ENCODE peak calls at places on chromosomes 12 and 14, in four cellular contexts. One of them, this sample, is unnamed.

GRCh38 chr14:21219561-21220111 is 49.6 kb downstream of the HNRNPC start:
- DNase-seq in colonic mucosa: no peak
- DNase-seq in dorsolateral prefrontal cortex: no peak
- DNase-seq in left ventricle myocardium inferior: no peak
- DNase-seq in this sample: no peak

GRCh38 chr14:34920339-34920738 is 45.2 kb upstream of the BAZ1A start:
- DNase-seq in dorsolateral prefrontal cortex: no peak
- DNase-seq in left ventricle myocardium inferior: no peak
- DNase-seq in colonic mucosa: no peak
- DNase-seq in this sample: no peak

GRCh38 chr12:125515887-125516286 is 450.7 kb downstream of the AACS start:
- DNase-seq in colonic mucosa: no peak
- DNase-seq in dorsolateral prefrontal cortex: no peak
- DNase-seq in left ventricle myocardium inferior: no peak
- DNase-seq in this sample: no peak

GRCh38 chr14:68884031-68885030 is 91.5 kb upstream of the ZFP36L1 start:
- DNase-seq in colonic mucosa: no peak
- DNase-seq in dorsolateral prefrontal cortex: peak
- DNase-seq in left ventricle myocardium inferior: peak
- DNase-seq in this sample: no peak

GRCh38 chr12:47739959-47740358 is 14.7 kb upstream of the ENDOU start:
- DNase-seq in dorsolateral prefrontal cortex: no peak
- DNase-seq in left ventricle myocardium inferior: peak
- DNase-seq in colonic mucosa: peak
- DNase-seq in this sample: no peak

GRCh38 chr12:106840217-106840616 is 65.7 kb downstream of the RIC8B start:
- DNase-seq in dorsolateral prefrontal cortex: no peak
- DNase-seq in colonic mucosa: no peak
- DNase-seq in left ventricle myocardium inferior: no peak
- DNase-seq in this sample: no peak

GRCh38 chr14:31781578-31781977 is 220.4 kb downstream of the NUBPL start:
- DNase-seq in dorsolateral prefrontal cortex: no peak
- DNase-seq in colonic mucosa: no peak
- DNase-seq in left ventricle myocardium inferior: no peak
- DNase-seq in this sample: no peak

GRCh38 chr14:57897148-57897547 is 31.3 kb upstream of the SLC35F4 start:
- DNase-seq in colonic mucosa: no peak
- DNase-seq in dorsolateral prefrontal cortex: no peak
- DNase-seq in left ventricle myocardium inferior: no peak
- DNase-seq in this sample: no peak

GRCh38 chr12:5333096-5333495 is 98.8 kb upstream of the NTF3 start:
- DNase-seq in left ventricle myocardium inferior: no peak
- DNase-seq in dorsolateral prefrontal cortex: no peak
- DNase-seq in colonic mucosa: no peak
- DNase-seq in this sample: no peak

GRCh38 chr12:3792623-3793288 is 39.8 kb upstream of the CRACR2A start:
- DNase-seq in left ventricle myocardium inferior: no peak
- DNase-seq in colonic mucosa: no peak
- DNase-seq in dorsolateral prefrontal cortex: no peak
- DNase-seq in this sample: no peak

GRCh38 chr14:88668448-88669116 is 105.7 kb downstream of the ZC3H14 start:
- DNase-seq in colonic mucosa: no peak
- DNase-seq in dorsolateral prefrontal cortex: no peak
- DNase-seq in left ventricle myocardium inferior: no peak
- DNase-seq in this sample: no peak

GRCh38 chr12:53791735-53792326 is 40.1 kb upstream of the CISTR start:
- DNase-seq in dorsolateral prefrontal cortex: no peak
- DNase-seq in colonic mucosa: no peak
- DNase-seq in left ventricle myocardium inferior: no peak
- DNase-seq in this sample: peak

GRCh38 chr12:103848132-103848531 is 7.1 kb upstream of the NT5DC3 start:
- DNase-seq in left ventricle myocardium inferior: no peak
- DNase-seq in colonic mucosa: no peak
- DNase-seq in dorsolateral prefrontal cortex: no peak
- DNase-seq in this sample: no peak

GRCh38 chr12:34347367-34347766 is 325.1 kb downstream of the ALG10 start:
- DNase-seq in dorsolateral prefrontal cortex: no peak
- DNase-seq in colonic mucosa: no peak
- DNase-seq in left ventricle myocardium inferior: no peak
- DNase-seq in this sample: no peak

GRCh38 chr12:124696689-124697476 is 129.5 kb upstream of the NCOR2 start:
- DNase-seq in left ventricle myocardium inferior: no peak
- DNase-seq in dorsolateral prefrontal cortex: no peak
- DNase-seq in colonic mucosa: no peak
- DNase-seq in this sample: no peak

GRCh38 chr14:76576047-76576741 is 185.1 kb upstream of the VASH1 start:
- DNase-seq in dorsolateral prefrontal cortex: no peak
- DNase-seq in colonic mucosa: no peak
- DNase-seq in left ventricle myocardium inferior: no peak
- DNase-seq in this sample: no peak

GRCh38 chr12:66345212-66345611 is 42.9 kb downstream of the HELB start:
- DNase-seq in colonic mucosa: no peak
- DNase-seq in left ventricle myocardium inferior: no peak
- DNase-seq in dorsolateral prefrontal cortex: no peak
- DNase-seq in this sample: no peak

GRCh38 chr14:81765654-81766275 is 232.1 kb upstream of the SEL1L start:
- DNase-seq in dorsolateral prefrontal cortex: no peak
- DNase-seq in left ventricle myocardium inferior: no peak
- DNase-seq in colonic mucosa: no peak
- DNase-seq in this sample: no peak

GRCh38 chr12:124507188-124508109 is 60.0 kb downstream of the NCOR2 start:
- DNase-seq in dorsolateral prefrontal cortex: no peak
- DNase-seq in left ventricle myocardium inferior: peak
- DNase-seq in colonic mucosa: no peak
- DNase-seq in this sample: no peak

GRCh38 chr14:79911762-79912161 is 299.5 kb downstream of the DIO2 start:
- DNase-seq in colonic mucosa: no peak
- DNase-seq in left ventricle myocardium inferior: no peak
- DNase-seq in dorsolateral prefrontal cortex: no peak
- DNase-seq in this sample: no peak

GRCh38 chr14:102717211-102717610 is 60.0 kb upstream of the TRAF3 start:
- DNase-seq in dorsolateral prefrontal cortex: no peak
- DNase-seq in colonic mucosa: no peak
- DNase-seq in left ventricle myocardium inferior: no peak
- DNase-seq in this sample: no peak

GRCh38 chr14:55416866-55417265 is 5.2 kb upstream of the ATG14 start:
- DNase-seq in colonic mucosa: no peak
- DNase-seq in left ventricle myocardium inferior: no peak
- DNase-seq in dorsolateral prefrontal cortex: no peak
- DNase-seq in this sample: peak

GRCh38 chr12:93913845-93914244 is 234.5 kb upstream of the PLXNC1 start:
- DNase-seq in colonic mucosa: no peak
- DNase-seq in left ventricle myocardium inferior: no peak
- DNase-seq in dorsolateral prefrontal cortex: no peak
- DNase-seq in this sample: no peak

DNA sequence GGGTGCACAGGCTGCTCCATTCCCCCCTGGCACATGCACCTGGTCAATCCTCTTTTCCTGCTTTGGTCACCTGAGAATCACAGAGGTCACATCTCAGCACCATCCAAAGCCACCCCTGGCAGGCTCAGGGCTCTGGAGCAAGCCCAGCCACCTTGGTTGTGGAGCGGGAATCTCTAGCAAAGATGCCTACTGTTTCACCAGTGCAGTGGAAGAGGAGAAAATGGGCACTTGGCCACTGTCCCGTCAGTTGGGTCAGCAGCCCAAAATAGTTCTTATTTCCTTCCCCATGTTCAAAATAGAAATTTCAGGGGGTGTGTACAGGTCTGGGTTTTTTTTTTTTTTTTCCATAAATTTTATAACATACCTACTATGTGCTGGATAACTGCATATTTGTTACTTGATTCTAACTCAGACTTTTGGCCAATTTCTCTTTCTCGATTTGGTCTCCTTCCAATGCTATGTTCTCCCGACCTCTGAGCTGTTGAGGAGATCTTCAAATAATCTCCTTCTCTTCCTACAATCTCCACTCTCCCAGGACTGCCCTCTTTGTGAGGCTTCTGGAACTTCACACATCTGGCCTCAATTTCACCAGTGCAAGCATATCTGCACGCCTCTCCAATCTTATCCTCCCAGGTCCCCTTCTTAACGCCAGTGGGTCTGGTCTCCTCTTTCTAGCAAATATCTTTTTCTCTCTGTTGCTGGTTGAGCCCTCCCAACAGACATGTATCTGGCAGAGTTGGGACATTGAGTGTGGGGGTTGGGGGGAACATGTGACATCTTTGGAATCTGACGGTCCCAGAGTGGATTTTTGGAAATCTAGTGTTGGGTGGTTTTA is 18.1 kb downstream of the RTL1 start:
- DNase-seq in dorsolateral prefrontal cortex: peak
- DNase-seq in left ventricle myocardium inferior: peak
- DNase-seq in colonic mucosa: no peak
- DNase-seq in this sample: no peak
- H3K27ac ChIP-seq in dorsolateral prefrontal cortex: no peak
- H3K27ac ChIP-seq in left ventricle myocardium inferior: no peak
- H3K27ac ChIP-seq in colonic mucosa: no peak
- H3K27ac ChIP-seq in this sample: no peak

GRCh38 chr14:96261772-96262485 is 5.9 kb downstream of the BDKRB1 start:
- DNase-seq in dorsolateral prefrontal cortex: no peak
- DNase-seq in colonic mucosa: no peak
- DNase-seq in left ventricle myocardium inferior: no peak
- DNase-seq in this sample: no peak
- TF ChIP-seq CTCF in dorsolateral prefrontal cortex: no peak
- TF ChIP-seq CTCF in colonic mucosa: no peak
- TF ChIP-seq CTCF in left ventricle myocardium inferior: no peak
- TF ChIP-seq CTCF in this sample: no peak

GRCh38 chr12:116143883-116144266 is 133.6 kb downstream of the MED13L start:
- DNase-seq in dorsolateral prefrontal cortex: no peak
- DNase-seq in left ventricle myocardium inferior: no peak
- DNase-seq in colonic mucosa: no peak
- DNase-seq in this sample: no peak

GRCh38 chr12:116142936-116143882 is 134.3 kb downstream of the MED13L start:
- DNase-seq in left ventricle myocardium inferior: no peak
- DNase-seq in dorsolateral prefrontal cortex: no peak
- DNase-seq in colonic mucosa: no peak
- DNase-seq in this sample: no peak

GRCh38 chr12:116144384-116144783 is 133.1 kb downstream of the MED13L start:
- DNase-seq in colonic mucosa: no peak
- DNase-seq in left ventricle myocardium inferior: no peak
- DNase-seq in dorsolateral prefrontal cortex: no peak
- DNase-seq in this sample: no peak

GRCh38 chr12:116146386-116146785 is 131.1 kb downstream of the MED13L start:
- DNase-seq in colonic mucosa: no peak
- DNase-seq in dorsolateral prefrontal cortex: no peak
- DNase-seq in left ventricle myocardium inferior: no peak
- DNase-seq in this sample: no peak

DNA sequence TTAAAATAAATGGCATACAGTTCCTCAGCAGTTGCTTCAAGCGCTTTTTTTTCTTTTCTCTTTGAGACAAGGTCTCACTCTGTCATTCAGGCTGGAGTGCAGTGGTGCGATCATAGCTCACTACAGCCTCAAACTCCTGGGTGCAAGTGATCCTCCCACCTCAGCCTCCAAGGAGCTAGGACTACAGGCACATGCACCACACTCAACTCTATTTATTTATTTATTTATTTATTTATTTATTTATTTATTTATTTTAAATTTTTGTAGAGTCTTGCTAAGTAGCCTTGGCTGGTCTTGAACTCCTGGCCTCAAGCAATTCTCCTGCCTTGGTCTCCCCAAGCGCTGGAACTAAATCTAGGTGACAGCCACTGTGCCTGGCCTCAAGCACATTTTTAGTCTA is 132.0 kb downstream of the MED13L start:
- DNase-seq in left ventricle myocardium inferior: no peak
- DNase-seq in dorsolateral prefrontal cortex: no peak
- DNase-seq in colonic mucosa: no peak
- DNase-seq in this sample: no peak
- H3K27ac ChIP-seq in left ventricle myocardium inferior: no peak
- H3K27ac ChIP-seq in dorsolateral prefrontal cortex: no peak
- H3K27ac ChIP-seq in colonic mucosa: no peak
- H3K27ac ChIP-seq in this sample: no peak

GRCh38 chr12:48758737-48759136 is 30.2 kb downstream of the ADCY6 start:
- DNase-seq in colonic mucosa: no peak
- DNase-seq in dorsolateral prefrontal cortex: no peak
- DNase-seq in left ventricle myocardium inferior: no peak
- DNase-seq in this sample: no peak

DNA sequence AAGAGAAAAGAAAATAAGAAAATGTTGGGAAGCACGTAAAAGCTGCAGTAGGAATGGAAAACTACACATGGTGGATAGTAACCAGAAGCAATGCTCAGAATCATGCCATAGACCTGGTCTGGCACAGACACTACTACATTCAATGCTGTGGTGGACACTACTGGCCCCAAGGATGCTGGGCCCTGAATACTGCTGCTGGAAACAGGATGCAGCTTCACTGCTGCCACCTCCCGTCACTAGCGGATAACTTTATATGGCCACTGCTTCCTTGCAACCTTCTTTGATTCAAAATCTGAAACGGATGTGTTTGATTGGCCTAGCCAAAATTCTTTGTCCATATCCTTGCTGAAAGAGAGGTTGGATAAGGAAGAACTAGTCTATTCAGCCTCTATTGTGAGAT is 30.7 kb downstream of the ADCY6 start:
- DNase-seq in dorsolateral prefrontal cortex: no peak
- DNase-seq in left ventricle myocardium inferior: no peak
- DNase-seq in colonic mucosa: no peak
- DNase-seq in this sample: no peak
- TF ChIP-seq CTCF in dorsolateral prefrontal cortex: no peak
- TF ChIP-seq CTCF in left ventricle myocardium inferior: no peak
- TF ChIP-seq CTCF in colonic mucosa: no peak
- TF ChIP-seq CTCF in this sample: no peak

DNA sequence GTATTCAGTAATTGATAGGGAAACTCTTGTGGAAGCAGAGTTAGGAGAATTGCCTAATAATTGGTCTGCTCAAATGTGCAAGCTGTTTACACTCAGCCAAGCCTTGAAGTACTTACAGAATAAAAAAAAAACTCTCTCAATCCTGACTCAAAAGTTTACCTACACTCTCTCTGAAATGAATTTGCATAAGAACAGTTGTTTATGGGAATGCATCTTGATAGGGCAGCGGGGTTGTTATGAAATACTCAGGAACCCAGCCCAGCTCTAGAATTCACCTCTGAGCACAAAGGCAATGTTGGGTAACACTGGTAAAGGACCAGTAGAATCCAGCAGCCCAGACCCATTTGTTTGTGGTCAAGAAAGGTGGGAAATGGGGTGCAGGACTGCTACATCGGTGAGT is 267.0 kb downstream of the CPNE8 start:
- DNase-seq in colonic mucosa: no peak
- DNase-seq in left ventricle myocardium inferior: no peak
- DNase-seq in dorsolateral prefrontal cortex: no peak
- DNase-seq in this sample: no peak
- H3K27ac ChIP-seq in colonic mucosa: no peak
- H3K27ac ChIP-seq in left ventricle myocardium inferior: no peak
- H3K27ac ChIP-seq in dorsolateral prefrontal cortex: no peak
- H3K27ac ChIP-seq in this sample: no peak

GRCh38 chr14:105146181-105146975 is 22.2 kb downstream of the JAG2 start:
- DNase-seq in dorsolateral prefrontal cortex: no peak
- DNase-seq in colonic mucosa: no peak
- DNase-seq in left ventricle myocardium inferior: peak
- DNase-seq in this sample: no peak

GRCh38 chr14:105143451-105144230 is 24.9 kb downstream of the JAG2 start:
- DNase-seq in left ventricle myocardium inferior: no peak
- DNase-seq in dorsolateral prefrontal cortex: no peak
- DNase-seq in colonic mucosa: no peak
- DNase-seq in this sample: no peak

GRCh38 chr14:105144231-105144665 is 24.3 kb downstream of the JAG2 start:
- DNase-seq in dorsolateral prefrontal cortex: no peak
- DNase-seq in left ventricle myocardium inferior: no peak
- DNase-seq in colonic mucosa: no peak
- DNase-seq in this sample: peak

GRCh38 chr14:105145381-105146180 is 23.0 kb downstream of the JAG2 start:
- DNase-seq in colonic mucosa: no peak
- DNase-seq in left ventricle myocardium inferior: no peak
- DNase-seq in dorsolateral prefrontal cortex: no peak
- DNase-seq in this sample: no peak

GRCh38 chr14:105144666-105145380 is 23.8 kb downstream of the JAG2 start:
- DNase-seq in left ventricle myocardium inferior: peak
- DNase-seq in colonic mucosa: no peak
- DNase-seq in dorsolateral prefrontal cortex: no peak
- DNase-seq in this sample: no peak
- TF ChIP-seq CTCF in left ventricle myocardium inferior: no peak
- TF ChIP-seq CTCF in colonic mucosa: no peak
- TF ChIP-seq CTCF in dorsolateral prefrontal cortex: no peak
- TF ChIP-seq CTCF in this sample: no peak

This sample was measured in CD4-positive, alpha-beta T cell.